ENCODE peak calls at places on chromosomes 4 and X, in eight cellular contexts. A is naive thymus-derived CD4-positive, alpha-beta T cell; S is astrocyte of the spinal cord; Q is thoracic aorta; C is MV-4-11; G is stimulated activated CD8-positive, alpha-beta memory T cell treated with anti-CD3 and anti-CD28 coated beads, Interleukin-7, amount 100 ng/mL, for 1 hour; P is activated effector memory CD4-positive, alpha-beta T cell treated with Interleukin-2 at 50 U/mL for 16 hours; M is heart right ventricle. H is an unnamed sample.

GRCh38 chr4:156686120-156686519 is 285.5 kb downstream of the PDGFC start:
- DNase-seq in M (no peak), Q (no peak), A (no peak), P (no peak), G (no peak), S (peak; percentile 97), C (no peak), H (peak; percentile 46)

GRCh38 chr4:110953191-110953590 is 330.3 kb upstream of the PITX2 start:
- DNase-seq in G (no peak), S (no peak), A (no peak), C (no peak), M (no peak), P (no peak), Q (no peak), H (no peak)

GRCh38 chr4:168560184-168560834 is 63.5 kb downstream of the PALLD start:
- DNase-seq in M (no peak), S (peak; percentile 76), Q (no peak), P (no peak), G (no peak), A (no peak), C (no peak), H (peak; percentile 55)

GRCh38 chrX:111288841-111289240 is 18.6 kb upstream of the CAPN6 start:
- DNase-seq in C (no peak), M (no peak), Q (no peak), S (no peak), P (no peak), G (no peak), A (no peak), H (no peak)

GRCh38 chr4:146883070-146883469 is 62.6 kb downstream of the TTC29 start:
- DNase-seq in M (no peak), Q (no peak), S (no peak), C (no peak), A (no peak), P (no peak), G (no peak), H (no peak)

GRCh38 chr4:26854701-26855100 is 5.9 kb upstream of the STIM2 start:
- DNase-seq in C (no peak), S (no peak), G (no peak), A (no peak), Q (no peak), M (no peak), P (no peak), H (no peak)

GRCh38 chr4:39710098-39710896 is 12.4 kb downstream of the UBE2K start:
- DNase-seq in P (no peak), S (no peak), A (no peak), Q (no peak), M (no peak), C (no peak), G (no peak), H (no peak)

GRCh38 chr4:101337688-101338087 is 9.6 kb downstream of the PPP3CA start:
- DNase-seq in S (peak; percentile 55), A (no peak), M (no peak), Q (no peak), P (no peak), C (no peak), G (no peak), H (peak; percentile 27)

GRCh38 chr4:26807330-26807729 is 53.3 kb upstream of the STIM2 start:
- DNase-seq in G (no peak), M (no peak), P (no peak), S (no peak), A (no peak), C (peak; percentile 55), Q (no peak), H (no peak)

GRCh38 chrX:11750051-11750450 is 8.0 kb upstream of the MSL3 start:
- DNase-seq in M (no peak), A (no peak), S (no peak), G (no peak), C (peak; percentile 19), P (no peak), Q (no peak), H (peak; percentile 24)

GRCh38 chr4:110055014-110055768 is 142.5 kb downstream of the EGF start:
- DNase-seq in C (no peak), G (no peak), S (no peak), Q (no peak), A (no peak), P (no peak), M (no peak), H (no peak)

GRCh38 chr4:187606581-187606980 is 389.0 kb upstream of the ZFP42 start:
- DNase-seq in M (peak; percentile 11), P (no peak), Q (no peak), A (peak; percentile 1), S (peak; percentile 66), G (no peak), C (peak; percentile 27), H (no peak)

GRCh38 chr4:85457752-85458467 is 17.0 kb upstream of the ARHGAP24 start:
- DNase-seq in S (no peak), A (no peak), M (no peak), G (no peak), P (no peak), Q (no peak), C (no peak), H (no peak)

GRCh38 chr4:3251691-3252479 is 2.9 kb downstream of the MSANTD1 start:
- DNase-seq in Q (no peak), P (no peak), M (no peak), G (no peak), S (no peak), A (no peak), C (no peak), H (no peak)

GRCh38 chr4:5137927-5138326 is 86.6 kb downstream of the STK32B start:
- DNase-seq in G (no peak), C (no peak), Q (no peak), P (no peak), M (no peak), S (peak; percentile 16), A (no peak), H (no peak)

GRCh38 chr4:186029731-186030421 is 39.1 kb upstream of the TLR3 start:
- DNase-seq in Q (peak; percentile 54), P (no peak), C (no peak), G (no peak), S (peak; percentile 69), M (peak; percentile 75), A (no peak), H (no peak)

GRCh38 chrX:45164021-45164621 is 36.6 kb downstream of the DIPK2B start:
- DNase-seq in M (peak; percentile 30), A (no peak), P (no peak), G (no peak), C (no peak), Q (no peak), S (no peak), H (no peak)

GRCh38 chrX:130637591-130637990 is 235.8 kb downstream of the RBMX2 start:
- DNase-seq in G (no peak), A (no peak), P (no peak), Q (no peak), S (peak; percentile 34), C (peak; percentile 7), M (no peak), H (no peak)

GRCh38 chrX:40261955-40262596 is 164.3 kb upstream of the BCOR start:
- DNase-seq in Q (no peak), G (no peak), P (no peak), M (peak; percentile 14), C (no peak), A (no peak), S (no peak), H (no peak)

GRCh38 chr4:182537031-182537617 is 293.9 kb downstream of the TENM3 start:
- DNase-seq in M (no peak), S (no peak), G (no peak), P (no peak), Q (no peak), C (no peak), A (no peak), H (no peak)

GRCh38 chr4:79678472-79679202 is 270.6 kb upstream of the GK2 start:
- DNase-seq in P (no peak), A (no peak), S (peak; percentile 32), G (no peak), C (no peak), Q (no peak), M (peak; percentile 6), H (no peak)

GRCh38 chrX:154840856-154841255 is 6.4 kb upstream of the SMIM9 start:
- DNase-seq in G (no peak), C (peak; percentile 45), P (no peak), A (peak; percentile 48), Q (no peak), M (no peak), S (peak; percentile 54), H (no peak)

GRCh38 chr4:8182858-8183725 is 16.0 kb upstream of the SH3TC1 start:
- DNase-seq in C (no peak), Q (no peak), P (no peak), S (peak; percentile 84), M (peak; percentile 92), A (no peak), G (no peak), H (peak; percentile 95)

GRCh38 chr4:75179510-75179909 is 246.6 kb downstream of the PARM1 start:
- DNase-seq in Q (no peak), M (no peak), A (no peak), S (no peak), P (no peak), G (no peak), C (no peak), H (no peak)

GRCh38 chr4:4460759-4461158 is 73.9 kb downstream of the NSG1 start:
- DNase-seq in C (no peak), Q (no peak), G (no peak), M (no peak), A (no peak), S (no peak), P (no peak), H (no peak)

GRCh38 chr4:4333265-4333706 is 43.2 kb downstream of the ZBTB49 start:
- DNase-seq in S (peak; percentile 79), Q (no peak), A (no peak), G (no peak), M (peak; percentile 50), P (no peak), C (peak; percentile 92), H (no peak)

GRCh38 chrX:37599735-37600134 is 28.3 kb downstream of the LANCL3 start:
- DNase-seq in S (no peak), Q (no peak), C (no peak), A (no peak), G (no peak), P (no peak), M (no peak), H (no peak)

GRCh38 chr4:139861471-139861870 is 195.9 kb downstream of the MGST2 start:
- DNase-seq in G (no peak), M (peak; percentile 22), C (no peak), S (no peak), Q (no peak), A (no peak), P (no peak), H (no peak)

GRCh38 chr4:57044279-57044678 is 65.6 kb downstream of the POLR2B start:
- DNase-seq in S (no peak), G (no peak), P (no peak), Q (no peak), M (no peak), C (no peak), A (no peak), H (no peak)

GRCh38 chrX:38458071-38458470 is 103.3 kb upstream of the TSPAN7 start:
- DNase-seq in A (no peak), M (no peak), Q (no peak), C (no peak), P (no peak), S (no peak), G (no peak), H (no peak)

GRCh38 chr4:188439641-188440311 is 300.5 kb downstream of the TRIML1 start:
- DNase-seq in G (no peak), P (no peak), C (no peak), M (peak; percentile 42), S (no peak), A (no peak), Q (no peak), H (peak; percentile 3)

GRCh38 chr4:7845493-7846124 is 94.1 kb downstream of the AFAP1 start:
- DNase-seq in G (no peak), P (no peak), M (no peak), A (peak; percentile 27), Q (no peak), S (peak; percentile 68), C (no peak), H (no peak)

GRCh38 chrX:124289443-124289842 is 43.0 kb upstream of the TEX13D start:
- DNase-seq in C (no peak), M (no peak), P (no peak), S (no peak), G (no peak), Q (no peak), A (no peak), H (no peak)

GRCh38 chr4:70382691-70383181 is at the start of gene SMR3B:
- DNase-seq in A (no peak), G (no peak), P (no peak), S (no peak), C (no peak), M (no peak), Q (no peak), H (no peak)

H was measured in epithelial cell of prostate.